ENCODE peak calls at places on chromosomes 12 and 14, in nine cellular contexts. W, H, Q, K, J, O, X, L and S are unnamed samples.

GRCh38 chr12:100141666-100141997 is 1.0 kb downstream of the BLTP3B start:
- DNase-seq in W (peak), H (peak), Q (no peak), K (no peak), J (peak), O (no peak), X (peak), L (peak), S (peak)

GRCh38 chr14:24839617-24840203 is 205.7 kb upstream of the GZMB start:
- DNase-seq in W (no peak), H (no peak), Q (no peak), K (peak), J (no peak), O (no peak), X (no peak), L (no peak), S (no peak)

GRCh38 chr14:35365130-35366047 is 39.2 kb downstream of the NFKBIA start:
- DNase-seq in W (peak), H (peak), Q (no peak), K (peak), J (peak), O (no peak), X (peak), L (peak), S (peak)

GRCh38 chr12:83954939-83955601 is 957.5 kb downstream of the SLC6A15 start:
- DNase-seq in W (no peak), H (peak), Q (no peak), K (no peak), J (peak), O (no peak), X (no peak), L (peak), S (no peak)

GRCh38 chr14:26204954-26205479 is 392.8 kb downstream of the NOVA1 start:
- DNase-seq in W (no peak), H (no peak), Q (no peak), K (no peak), J (no peak), O (peak), X (no peak), L (no peak), S (no peak)

GRCh38 chr12:119594772-119595445 is 1.3 kb downstream of the TMEM233 start:
- DNase-seq in W (no peak), H (no peak), Q (no peak), K (peak), J (no peak), O (peak), X (no peak), L (no peak), S (peak)

GRCh38 chr12:62701492-62701891 is 233.5 kb downstream of the PPM1H start:
- DNase-seq in W (no peak), H (no peak), Q (no peak), K (no peak), J (no peak), O (no peak), X (no peak), L (no peak), S (no peak)

GRCh38 chr12:107522692-107523477 is 162.7 kb upstream of the PWP1 start:
- DNase-seq in W (no peak), H (no peak), Q (no peak), K (no peak), J (no peak), O (no peak), X (no peak), L (peak), S (no peak)

GRCh38 chr12:18837025-18837424 is 99.1 kb downstream of the CAPZA3 start:
- DNase-seq in W (peak), H (no peak), Q (no peak), K (no peak), J (no peak), O (no peak), X (no peak), L (no peak), S (no peak)

GRCh38 chr14:55389330-55389729 is 22.3 kb downstream of the ATG14 start:
- DNase-seq in W (peak), H (no peak), Q (no peak), K (no peak), J (peak), O (no peak), X (peak), L (no peak), S (no peak)

GRCh38 chr12:113103756-113104450 is 31.7 kb downstream of the RASAL1 start:
- DNase-seq in W (no peak), H (no peak), Q (no peak), K (no peak), J (peak), O (no peak), X (no peak), L (peak), S (peak)

GRCh38 chr14:100982764-100983163 is 79.2 kb upstream of the RTL1 start:
- DNase-seq in W (no peak), H (peak), Q (no peak), K (no peak), J (peak), O (no peak), X (peak), L (peak), S (no peak)

GRCh38 chr12:53989227-53990113 is 4.5 kb downstream of the HOXC10 start:
- DNase-seq in W (peak), H (no peak), Q (no peak), K (no peak), J (peak), O (no peak), X (no peak), L (peak), S (peak)

GRCh38 chr12:75960086-75960910 is 71.3 kb downstream of the PHLDA1 start:
- DNase-seq in W (no peak), H (no peak), Q (no peak), K (no peak), J (no peak), O (no peak), X (peak), L (no peak), S (no peak)

GRCh38 chr14:82067221-82067620 is 533.6 kb upstream of the SEL1L start:
- DNase-seq in W (no peak), H (no peak), Q (no peak), K (no peak), J (no peak), O (no peak), X (no peak), L (no peak), S (no peak)

GRCh38 chr14:62206456-62206855 is 444.2 kb downstream of the SNAPC1 start:
- DNase-seq in W (no peak), H (no peak), Q (no peak), K (no peak), J (peak), O (no peak), X (peak), L (no peak), S (no peak)

GRCh38 chr12:49930515-49931288 is 19.8 kb upstream of the AQP2 start:
- DNase-seq in W (peak), H (no peak), Q (no peak), K (no peak), J (peak), O (no peak), X (peak), L (no peak), S (no peak)

GRCh38 chr12:56004211-56004610 is 7.1 kb downstream of the SUOX start:
- DNase-seq in W (no peak), H (no peak), Q (no peak), K (no peak), J (no peak), O (no peak), X (no peak), L (no peak), S (no peak)

GRCh38 chr12:94722664-94723063 is 72.3 kb upstream of the TMCC3 start:
- DNase-seq in W (no peak), H (no peak), Q (no peak), K (no peak), J (no peak), O (no peak), X (no peak), L (no peak), S (no peak)

GRCh38 chr12:94730846-94731245 is 80.5 kb upstream of the TMCC3 start:
- DNase-seq in W (no peak), H (no peak), Q (no peak), K (no peak), J (no peak), O (no peak), X (no peak), L (no peak), S (no peak)

GRCh38 chr12:94721173-94721572 is 70.8 kb upstream of the TMCC3 start:
- DNase-seq in W (no peak), H (no peak), Q (no peak), K (no peak), J (no peak), O (no peak), X (no peak), L (no peak), S (no peak)

GRCh38 chr12:94725375-94726168 is 75.2 kb upstream of the TMCC3 start:
- DNase-seq in W (peak), H (peak), Q (no peak), K (no peak), J (peak), O (no peak), X (peak), L (peak), S (no peak)
- TF ChIP-seq CTCF in W (peak), H (peak), Q (no peak), K (peak), J (peak), O (peak), X (peak), L (no peak), S (no peak)

GRCh38 chr12:10453144-10453543 is at the start of gene KLRC1:
- DNase-seq in W (no peak), H (no peak), Q (no peak), K (no peak), J (peak), O (no peak), X (no peak), L (no peak), S (peak)
- TF ChIP-seq CTCF in W (no peak), H (no peak), Q (no peak), K (no peak), J (no peak), O (no peak), X (no peak), L (no peak), S (no peak)

GRCh38 chr12:78121969-78122610 is 291.4 kb downstream of the NAV3 start:
- DNase-seq in W (no peak), H (no peak), Q (no peak), K (no peak), J (no peak), O (no peak), X (no peak), L (no peak), S (no peak)

GRCh38 chr12:78118036-78118435 is 287.3 kb downstream of the NAV3 start:
- DNase-seq in W (peak), H (no peak), Q (no peak), K (no peak), J (no peak), O (no peak), X (no peak), L (peak), S (no peak)

GRCh38 chr12:78118486-78118885 is 287.8 kb downstream of the NAV3 start:
- DNase-seq in W (peak), H (no peak), Q (no peak), K (no peak), J (no peak), O (no peak), X (peak), L (no peak), S (no peak)

GRCh38 chr12:78119351-78119918 is 288.7 kb downstream of the NAV3 start:
- DNase-seq in W (no peak), H (no peak), Q (no peak), K (no peak), J (peak), O (no peak), X (no peak), L (no peak), S (no peak)

GRCh38 chr12:78120866-78121590 is 290.3 kb downstream of the NAV3 start:
- DNase-seq in W (peak), H (peak), Q (no peak), K (no peak), J (peak), O (no peak), X (no peak), L (peak), S (no peak)
- TF ChIP-seq CTCF in W (peak), H (peak), Q (no peak), K (peak), J (peak), O (peak), X (peak), L (peak), S (no peak)

DNA sequence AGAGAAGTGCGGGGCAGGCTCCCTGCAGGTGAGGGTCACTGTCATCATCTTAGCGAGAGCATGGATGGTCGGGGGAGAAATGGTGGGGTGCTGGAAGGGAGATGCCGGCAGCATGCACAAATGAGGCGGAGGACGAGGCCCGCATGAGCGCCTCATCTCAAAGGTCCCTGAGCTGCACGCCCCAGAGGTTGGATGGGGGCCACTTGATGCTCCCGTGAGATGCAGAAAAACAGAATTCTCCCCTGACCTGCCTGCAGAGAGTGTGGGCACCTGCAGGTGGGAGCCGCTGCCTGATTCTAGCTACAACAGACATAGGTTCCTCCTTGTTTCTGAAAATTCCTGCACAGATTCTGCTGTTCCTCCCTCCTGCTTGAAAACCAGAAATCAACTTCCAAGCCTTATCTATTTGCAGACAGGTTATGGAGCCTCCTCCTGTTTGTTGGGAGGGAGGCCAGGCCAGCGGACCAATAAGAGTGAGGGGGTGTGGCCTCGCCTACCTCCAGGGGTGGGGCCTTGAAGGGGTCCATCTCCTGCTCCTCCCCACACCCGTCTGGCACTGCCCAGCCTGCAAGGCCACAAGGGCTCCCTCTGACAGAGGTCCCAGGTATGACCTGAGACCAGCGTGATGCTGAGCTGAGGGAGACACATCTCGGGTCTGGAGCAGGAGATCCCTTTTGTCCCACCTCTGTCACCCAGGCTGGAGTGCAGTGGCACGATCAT is 67.2 kb downstream of the KDM2B start:
- DNase-seq in W (no peak), H (peak), Q (no peak), K (peak), J (peak), O (no peak), X (no peak), L (peak), S (peak)
- TF ChIP-seq CTCF in W (no peak), H (no peak), Q (no peak), K (no peak), J (no peak), O (no peak), X (no peak), L (no peak), S (no peak)

GRCh38 chr12:121390856-121391255 is 9.1 kb upstream of the RNF34 start:
- DNase-seq in W (no peak), H (no peak), Q (no peak), K (no peak), J (peak), O (no peak), X (peak), L (no peak), S (no peak)
- TF ChIP-seq CTCF in W (no peak), H (no peak), Q (no peak), K (no peak), J (no peak), O (no peak), X (no peak), L (no peak), S (no peak)

GRCh38 chr14:70638416-70638815 is 3.3 kb upstream of the TTC9 start:
- DNase-seq in W (no peak), H (no peak), Q (no peak), K (no peak), J (no peak), O (no peak), X (no peak), L (no peak), S (no peak)
- TF ChIP-seq CTCF in W (no peak), H (no peak), Q (no peak), K (no peak), J (no peak), O (no peak), X (no peak), L (no peak), S (no peak)

GRCh38 chr14:77126461-77126990 is 15.1 kb downstream of the ZDHHC22 start:
- DNase-seq in W (no peak), H (no peak), Q (no peak), K (no peak), J (no peak), O (no peak), X (no peak), L (no peak), S (no peak)

GRCh38 chr14:77124345-77125274 is 17.0 kb downstream of the ZDHHC22 start:
- DNase-seq in W (no peak), H (no peak), Q (no peak), K (peak), J (peak), O (peak), X (peak), L (peak), S (peak)

GRCh38 chr14:77123381-77124344 is 17.9 kb downstream of the ZDHHC22 start:
- DNase-seq in W (no peak), H (peak), Q (no peak), K (peak), J (peak), O (peak), X (no peak), L (no peak), S (no peak)

GRCh38 chr14:77126074-77126325 is 15.6 kb downstream of the ZDHHC22 start:
- DNase-seq in W (no peak), H (no peak), Q (no peak), K (no peak), J (no peak), O (no peak), X (no peak), L (no peak), S (no peak)

DNA sequence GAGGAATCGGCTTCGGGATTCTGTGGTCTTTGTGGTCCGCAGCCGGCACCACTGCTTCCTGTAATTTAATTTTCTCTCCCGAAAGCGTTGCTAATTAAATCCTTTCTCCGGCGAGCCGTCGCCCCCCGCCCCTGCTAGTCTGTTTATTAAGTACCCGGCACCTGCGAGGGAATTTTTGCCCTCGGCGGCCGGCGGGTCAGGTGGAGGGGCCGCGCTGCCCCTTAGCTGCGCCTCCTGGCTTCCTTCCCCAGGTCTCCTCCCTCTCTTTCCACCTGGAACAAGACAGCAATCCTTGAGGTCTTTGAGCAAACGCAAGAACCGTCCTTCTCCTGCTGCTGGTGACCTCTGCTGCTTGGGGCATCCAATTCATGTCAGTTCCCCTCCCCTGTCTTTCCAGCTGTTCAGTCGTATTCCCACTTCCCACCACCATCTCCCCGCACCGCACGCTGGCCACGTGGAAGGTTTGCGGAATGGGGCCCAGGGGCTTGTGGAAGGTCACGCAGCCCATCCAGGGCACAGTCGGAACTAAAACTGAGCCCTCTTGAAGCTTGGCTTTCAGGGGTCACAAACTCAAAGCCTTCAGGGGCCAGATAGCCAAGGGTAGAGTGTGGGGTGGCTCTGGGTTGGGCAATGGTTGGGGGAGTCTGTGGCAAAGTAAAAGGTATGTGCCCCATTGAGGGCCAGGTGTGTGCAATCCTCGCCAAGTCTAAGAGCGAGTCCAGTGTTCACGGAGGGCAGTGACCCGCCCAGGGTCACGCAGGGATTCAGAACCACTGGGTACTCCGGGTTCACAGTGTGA is 16.1 kb downstream of the ZDHHC22 start:
- DNase-seq in W (no peak), H (no peak), Q (no peak), K (no peak), J (no peak), O (no peak), X (no peak), L (no peak), S (no peak)
- TF ChIP-seq CTCF in W (no peak), H (no peak), Q (no peak), K (no peak), J (no peak), O (peak), X (peak), L (peak), S (peak)

GRCh38 chr12:47963340-47964040 is at the start of gene TMEM106C:
- DNase-seq in W (peak), H (peak), Q (peak), K (peak), J (peak), O (peak), X (peak), L (peak), S (peak)
- TF ChIP-seq CTCF in W (peak), H (peak), Q (peak), K (peak), J (peak), O (peak), X (peak), L (peak), S (peak)